ENCODE peak calls at places on chromosome 12, in six cellular contexts. M, Z, K, D, J and B are unnamed samples.

GRCh38 chr12:88753074-88753473 is 172.8 kb upstream of the KITLG start:
- DNase-seq in M (no peak), Z (no peak), K (peak), D (no peak), J (no peak), B (no peak)

GRCh38 chr12:23221066-23221465 is 596.1 kb downstream of the ETNK1 start:
- DNase-seq in M (no peak), Z (peak), K (no peak), D (no peak), J (no peak), B (no peak)

GRCh38 chr12:64682572-64683277 is 72.4 kb downstream of the RASSF3 start:
- DNase-seq in M (no peak), Z (no peak), K (peak), D (no peak), J (peak), B (peak)

GRCh38 chr12:31843399-31844095 is 114.7 kb upstream of the AMN1 start:
- DNase-seq in M (no peak), Z (peak), K (no peak), D (no peak), J (no peak), B (no peak)

GRCh38 chr12:49661191-49661590 is 37.8 kb downstream of the PRPF40B start:
- DNase-seq in M (no peak), Z (no peak), K (no peak), D (no peak), J (no peak), B (no peak)

GRCh38 chr12:57452181-57452936 is 2.7 kb upstream of the INHBE start:
- DNase-seq in M (no peak), Z (peak), K (no peak), D (no peak), J (peak), B (peak)

GRCh38 chr12:47891356-47891755 is 13.4 kb downstream of the VDR start:
- DNase-seq in M (no peak), Z (no peak), K (no peak), D (no peak), J (no peak), B (no peak)

GRCh38 chr12:107600596-107601144 is 84.9 kb upstream of the PWP1 start:
- DNase-seq in M (no peak), Z (no peak), K (no peak), D (no peak), J (no peak), B (no peak)

GRCh38 chr12:32877670-32878459 is 18.7 kb downstream of the PKP2 start:
- DNase-seq in M (no peak), Z (no peak), K (no peak), D (no peak), J (no peak), B (no peak)

GRCh38 chr12:55955800-55956508 is 9.9 kb downstream of the PMEL start:
- DNase-seq in M (no peak), Z (peak), K (peak), D (peak), J (peak), B (peak)

GRCh38 chr12:99450231-99450630 is 197.3 kb upstream of the GARIN6 start:
- DNase-seq in M (no peak), Z (no peak), K (no peak), D (no peak), J (no peak), B (no peak)

GRCh38 chr12:7221486-7221885 is 32.0 kb downstream of the PEX5 start:
- DNase-seq in M (no peak), Z (no peak), K (no peak), D (no peak), J (no peak), B (no peak)

GRCh38 chr12:132558861-132559623 is 51.3 kb downstream of the LRCOL1 start:
- DNase-seq in M (no peak), Z (no peak), K (no peak), D (no peak), J (peak), B (no peak)

GRCh38 chr12:16788888-16789790 is 183.2 kb upstream of the LMO3 start:
- DNase-seq in M (peak), Z (no peak), K (no peak), D (no peak), J (no peak), B (no peak)

GRCh38 chr12:47775100-47775911 is 2.3 kb downstream of the SLC48A1 start:
- DNase-seq in M (no peak), Z (peak), K (no peak), D (no peak), J (peak), B (no peak)

GRCh38 chr12:71551529-71551928 is 111.9 kb downstream of the LGR5 start:
- DNase-seq in M (no peak), Z (peak), K (peak), D (no peak), J (peak), B (no peak)

GRCh38 chr12:9113296-9113986 is 2.3 kb downstream of the A2M start:
- DNase-seq in M (no peak), Z (no peak), K (no peak), D (no peak), J (no peak), B (no peak)

GRCh38 chr12:123102381-123102780 is 48.5 kb downstream of the PITPNM2 start:
- DNase-seq in M (no peak), Z (no peak), K (no peak), D (no peak), J (no peak), B (no peak)

DNA sequence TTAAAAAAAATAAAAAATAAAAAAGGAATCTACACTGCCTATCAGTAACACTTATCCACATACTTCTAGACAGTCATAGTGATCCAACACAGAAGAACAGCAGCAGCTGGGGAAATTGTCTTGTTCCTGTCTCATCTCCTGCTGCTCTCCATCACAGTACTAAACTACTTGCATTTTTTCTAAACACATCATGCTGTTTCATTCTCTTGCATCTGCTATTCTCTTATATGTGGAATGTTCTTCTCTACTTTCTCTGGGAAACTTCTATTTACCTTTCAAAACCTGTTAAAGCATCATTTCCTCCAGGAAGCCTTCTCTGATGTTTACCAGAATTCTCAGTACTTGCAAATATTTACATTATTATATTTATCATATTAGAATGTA is 57.0 kb downstream of the ATF7 start:
- DNase-seq in M (no peak), Z (no peak), K (no peak), D (no peak), J (no peak), B (no peak)
- TF ChIP-seq MYC in M (no peak), Z (no peak), K (no peak), D (no peak), J (no peak), B (no peak)

DNA sequence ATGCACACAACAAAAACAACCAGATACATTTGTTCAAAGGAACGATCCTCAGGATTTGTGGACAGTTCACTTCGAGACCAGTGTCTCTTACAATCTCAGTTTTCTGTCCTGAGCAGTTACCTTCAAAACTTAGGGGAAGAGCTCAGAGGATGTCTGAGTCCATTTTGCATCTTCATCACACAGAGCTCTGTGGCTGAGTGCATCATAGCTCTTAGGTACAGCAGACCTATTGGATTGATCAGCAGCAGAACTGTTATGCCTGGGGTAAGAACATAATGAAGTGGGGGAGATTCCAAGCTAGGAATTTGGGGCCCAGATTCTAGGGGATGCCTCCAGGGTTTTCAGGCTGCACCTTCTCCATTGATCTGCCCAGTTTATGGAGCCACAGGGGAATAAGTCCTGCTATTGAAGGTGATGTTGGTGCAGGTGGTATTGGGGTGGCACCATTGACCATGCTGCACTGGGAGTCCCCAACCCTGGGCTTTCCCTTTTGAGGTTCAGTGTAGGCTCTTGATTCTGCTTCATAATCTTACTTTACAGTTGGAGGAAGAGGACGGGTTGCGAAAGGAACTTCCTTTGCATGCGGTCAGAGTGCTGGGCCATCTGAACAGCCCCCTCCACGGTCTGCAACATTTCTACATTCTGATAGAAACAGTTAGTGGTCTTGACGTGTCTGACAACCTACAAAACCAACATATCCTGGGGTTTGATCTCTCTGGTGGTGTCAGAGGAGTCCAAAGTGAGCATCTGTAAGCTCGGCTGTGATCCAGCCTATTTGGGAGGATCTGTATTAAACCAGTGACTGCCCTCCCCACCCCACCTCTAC is 112.8 kb downstream of the CHST11 start:
- DNase-seq in M (peak), Z (no peak), K (no peak), D (no peak), J (peak), B (no peak)
- TF ChIP-seq MYC in M (no peak), Z (no peak), K (no peak), D (no peak), J (peak), B (no peak)

DNA sequence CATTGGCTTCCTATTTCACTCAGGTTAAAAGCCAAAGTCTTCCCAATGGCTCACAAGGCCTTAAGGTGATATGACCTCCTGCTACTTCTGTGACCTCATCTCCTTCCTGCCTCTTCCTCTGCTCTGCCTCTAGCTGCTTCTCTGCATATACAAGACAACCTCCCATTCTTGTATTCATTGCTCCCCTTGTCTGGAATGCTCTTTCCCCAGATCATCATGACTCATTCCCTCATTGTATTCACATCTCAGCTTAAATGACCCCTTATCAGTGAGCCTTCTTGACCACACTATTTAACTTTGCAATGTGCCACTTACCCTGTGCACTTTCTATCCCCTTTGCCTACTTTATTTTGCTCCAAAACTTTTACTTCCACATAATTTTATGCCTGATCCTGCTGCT is 90.2 kb downstream of the PPP1R12A start:
- DNase-seq in M (no peak), Z (peak), K (peak), D (peak), J (no peak), B (peak)
- TF ChIP-seq MYC in M (no peak), Z (no peak), K (no peak), D (no peak), J (no peak), B (no peak)

GRCh38 chr12:93682846-93683261 is 5.7 kb downstream of the CRADD start:
- DNase-seq in M (no peak), Z (peak), K (no peak), D (peak), J (no peak), B (no peak)

GRCh38 chr12:93677195-93678064 is at the start of gene CRADD:
- DNase-seq in M (peak), Z (peak), K (peak), D (peak), J (peak), B (peak)

GRCh38 chr12:93678779-93679178 is 1.6 kb downstream of the CRADD start:
- DNase-seq in M (no peak), Z (no peak), K (no peak), D (no peak), J (no peak), B (no peak)

GRCh38 chr12:93676408-93677194 is 574 bp upstream of the CRADD start:
- DNase-seq in M (no peak), Z (no peak), K (no peak), D (no peak), J (no peak), B (no peak)

GRCh38 chr12:93679308-93679933 is 2.2 kb downstream of the CRADD start:
- DNase-seq in M (no peak), Z (no peak), K (no peak), D (no peak), J (no peak), B (no peak)
- TF ChIP-seq MYC in M (no peak), Z (no peak), K (no peak), D (no peak), J (no peak), B (no peak)

DNA sequence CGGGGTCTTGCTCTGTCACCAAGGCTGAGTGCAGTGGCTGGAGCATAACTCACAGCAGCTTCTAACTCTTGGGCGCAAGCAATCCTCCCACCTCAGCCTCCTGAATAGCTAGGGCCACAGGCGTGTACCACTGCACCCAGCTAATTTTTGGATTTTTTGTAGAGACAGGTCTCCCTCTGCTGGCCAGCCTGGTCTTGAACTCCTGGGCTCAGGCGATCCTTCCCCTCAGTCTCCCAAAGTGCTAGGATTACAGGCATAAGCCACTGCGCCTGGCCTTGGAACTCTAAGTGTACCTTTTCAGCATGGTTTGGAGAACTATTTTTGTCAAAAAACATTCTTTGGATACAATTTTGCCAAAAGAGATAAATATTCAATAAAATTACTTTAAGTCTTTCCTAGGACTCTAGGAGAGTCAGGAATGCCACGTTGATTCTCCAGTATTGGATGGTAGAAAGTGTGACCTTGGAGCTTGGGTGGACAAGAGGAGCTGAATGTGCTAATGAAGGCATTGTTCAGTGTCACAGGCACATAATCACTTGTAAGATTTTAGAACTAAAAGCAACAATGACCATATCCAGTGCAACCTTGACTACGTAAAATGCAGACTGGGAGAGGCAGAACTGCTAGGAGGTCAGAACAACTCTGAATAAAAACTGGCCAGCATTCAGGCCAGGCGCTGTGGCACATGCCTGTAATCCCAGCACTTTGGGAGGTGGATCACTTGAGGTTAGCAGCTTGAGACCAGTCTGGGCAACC is 2.8 kb downstream of the SRSF9 start:
- DNase-seq in M (no peak), Z (peak), K (peak), D (peak), J (peak), B (peak)
- TF ChIP-seq MYC in M (no peak), Z (no peak), K (no peak), D (no peak), J (no peak), B (no peak)

GRCh38 chr12:52946797-52947547 is 1.9 kb upstream of the KRT18 start:
- DNase-seq in M (no peak), Z (no peak), K (peak), D (peak), J (no peak), B (peak)
- TF ChIP-seq MYC in M (no peak), Z (no peak), K (no peak), D (no peak), J (no peak), B (no peak)

DNA sequence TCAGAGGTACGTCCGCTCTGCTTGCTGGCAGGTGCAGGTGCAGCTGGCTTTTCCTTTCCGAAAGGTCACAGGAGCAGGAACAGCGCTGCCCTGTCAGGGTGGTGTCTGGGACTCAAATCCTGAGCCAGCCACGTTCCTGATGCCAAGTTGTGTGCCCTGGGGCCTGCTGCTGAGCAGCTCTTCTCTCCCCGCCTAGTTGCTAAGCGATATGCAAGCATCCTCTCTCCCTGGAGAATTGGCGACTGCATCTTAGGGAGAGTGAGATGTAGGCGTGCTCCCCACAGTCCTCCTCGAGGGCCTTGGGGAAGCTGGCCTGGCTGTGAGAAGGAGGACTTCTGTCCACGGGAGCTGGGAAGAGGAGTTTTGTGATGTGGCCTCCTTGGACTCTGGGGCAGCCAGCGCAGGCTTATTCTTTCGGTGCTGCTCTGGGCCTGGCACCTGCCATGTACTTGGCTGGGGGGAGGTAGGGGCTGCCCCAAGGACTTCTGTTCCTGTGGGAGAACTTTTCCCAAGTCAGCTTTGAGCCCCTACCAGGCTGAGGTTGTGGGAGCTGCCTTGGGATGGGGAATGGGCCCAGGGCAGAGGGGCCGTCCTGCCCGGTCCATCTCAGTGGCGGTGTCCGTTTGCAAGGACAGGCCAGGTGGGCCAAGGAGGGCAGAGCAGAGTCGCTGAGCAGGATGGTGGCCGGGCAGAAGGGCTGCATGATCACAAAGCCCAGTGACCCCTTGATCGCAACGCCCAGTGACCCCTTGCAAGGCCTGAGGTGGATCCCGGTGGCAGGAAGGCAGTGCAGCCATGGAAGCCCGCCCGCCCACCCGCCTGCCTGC is 183.5 kb downstream of the ADGRD1 start:
- DNase-seq in M (no peak), Z (no peak), K (no peak), D (no peak), J (peak), B (no peak)
- TF ChIP-seq MYC in M (no peak), Z (no peak), K (no peak), D (no peak), J (no peak), B (no peak)

DNA sequence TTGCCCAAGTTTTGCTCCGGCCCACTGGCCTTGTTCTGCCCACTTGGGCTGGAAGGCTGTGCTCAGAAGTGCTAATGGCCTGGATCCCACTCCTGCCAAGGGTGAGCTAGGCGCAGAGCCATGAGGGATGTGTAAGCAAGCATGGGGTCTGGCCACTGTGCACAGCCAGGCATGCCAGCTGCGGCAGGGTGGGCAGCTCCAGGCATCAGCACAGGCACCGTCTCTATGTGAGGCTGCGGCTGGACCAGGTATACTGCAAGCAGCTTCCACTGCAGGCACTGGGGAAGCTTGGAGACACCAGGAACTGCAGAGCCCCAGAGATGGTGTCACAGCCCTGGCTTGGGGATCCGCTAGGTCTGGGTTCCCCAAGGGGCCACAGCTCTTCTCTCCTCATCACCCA is 264.9 kb downstream of the LRIG3 start:
- DNase-seq in M (no peak), Z (no peak), K (no peak), D (no peak), J (no peak), B (no peak)
- TF ChIP-seq MYC in M (no peak), Z (no peak), K (no peak), D (no peak), J (no peak), B (no peak)

GRCh38 chr12:126879820-126880219 is 1387.2 kb upstream of the TMEM132C start:
- DNase-seq in M (no peak), Z (no peak), K (no peak), D (no peak), J (no peak), B (no peak)

GRCh38 chr12:126873701-126874100 is 1393.3 kb upstream of the TMEM132C start:
- DNase-seq in M (no peak), Z (no peak), K (no peak), D (no peak), J (no peak), B (no peak)

GRCh38 chr12:126869644-126870043 is 1397.3 kb upstream of the TMEM132C start:
- DNase-seq in M (no peak), Z (peak), K (no peak), D (no peak), J (no peak), B (no peak)

GRCh38 chr12:126874427-126875026 is 1392.4 kb upstream of the TMEM132C start:
- DNase-seq in M (peak), Z (peak), K (no peak), D (peak), J (peak), B (peak)
- TF ChIP-seq MYC in M (no peak), Z (no peak), K (no peak), D (no peak), J (no peak), B (no peak)

DNA sequence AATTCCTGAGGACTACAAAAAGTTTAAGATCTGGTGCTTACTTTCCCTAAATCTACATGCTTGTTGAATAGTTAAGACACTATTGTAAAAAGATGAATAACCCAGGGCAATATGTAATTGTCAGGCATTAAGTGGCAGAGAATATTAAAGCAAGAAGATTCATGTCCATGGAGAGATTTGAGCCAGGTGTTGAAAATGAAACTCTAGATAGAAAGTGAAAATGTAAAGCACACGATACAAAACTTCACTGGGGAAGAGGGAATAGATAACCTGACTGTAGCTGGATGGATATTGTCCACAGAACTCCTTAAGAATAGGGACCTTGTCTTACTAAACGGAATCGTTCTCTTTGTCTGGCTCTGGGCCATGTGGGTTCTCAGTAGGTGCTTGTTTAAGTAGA is 5.0 kb downstream of the CAND1 start:
- DNase-seq in M (no peak), Z (no peak), K (peak), D (no peak), J (no peak), B (no peak)
- TF ChIP-seq MYC in M (no peak), Z (no peak), K (no peak), D (no peak), J (no peak), B (no peak)